ENCODE peak calls at places on chromosomes 12 and 14, in four cellular contexts. C, O, W and V are unnamed samples.

GRCh38 chr14:38211258-38211735 is 3.6 kb downstream of the SSTR1 start:
- DNase-seq in C (no peak), O (no peak), W (peak), V (peak)

GRCh38 chr14:35353409-35354172 is 51.0 kb downstream of the NFKBIA start:
- DNase-seq in C (no peak), O (no peak), W (no peak), V (no peak)

GRCh38 chr12:127146991-127147718 is 1119.8 kb upstream of the TMEM132C start:
- DNase-seq in C (no peak), O (no peak), W (no peak), V (no peak)

GRCh38 chr12:56188116-56188785 is 1.0 kb downstream of the SMARCC2 start:
- DNase-seq in C (no peak), O (no peak), W (no peak), V (peak)

GRCh38 chr14:99320105-99320572 is 48.1 kb upstream of the BCL11B start:
- DNase-seq in C (no peak), O (peak), W (peak), V (peak)

GRCh38 chr14:45135181-45135580 is 549 bp upstream of the FANCM start:
- DNase-seq in C (no peak), O (peak), W (no peak), V (no peak)

GRCh38 chr14:58098507-58098906 is 53.5 kb downstream of the ARMH4 start:
- DNase-seq in C (peak), O (no peak), W (no peak), V (no peak)

GRCh38 chr12:65699251-65699650 is 125.0 kb upstream of the HMGA2 start:
- DNase-seq in C (no peak), O (peak), W (no peak), V (no peak)

GRCh38 chr14:73467800-73468199 is 9.5 kb upstream of the NUMB start:
- DNase-seq in C (no peak), O (peak), W (no peak), V (no peak)

GRCh38 chr12:93616584-93617101 is 44.2 kb downstream of the SOCS2 start:
- DNase-seq in C (no peak), O (no peak), W (peak), V (no peak)

GRCh38 chr12:126772171-126772864 is 1494.7 kb upstream of the TMEM132C start:
- DNase-seq in C (no peak), O (peak), W (no peak), V (no peak)

GRCh38 chr14:70754989-70755388 is 54.3 kb downstream of the MAP3K9 start:
- DNase-seq in C (no peak), O (peak), W (no peak), V (no peak)

GRCh38 chr12:89349814-89350213 is 2.5 kb downstream of the DUSP6 start:
- DNase-seq in C (peak), O (peak), W (peak), V (no peak)

GRCh38 chr14:41868396-41868795 is 261.7 kb downstream of the LRFN5 start:
- DNase-seq in C (no peak), O (peak), W (no peak), V (no peak)

DNA sequence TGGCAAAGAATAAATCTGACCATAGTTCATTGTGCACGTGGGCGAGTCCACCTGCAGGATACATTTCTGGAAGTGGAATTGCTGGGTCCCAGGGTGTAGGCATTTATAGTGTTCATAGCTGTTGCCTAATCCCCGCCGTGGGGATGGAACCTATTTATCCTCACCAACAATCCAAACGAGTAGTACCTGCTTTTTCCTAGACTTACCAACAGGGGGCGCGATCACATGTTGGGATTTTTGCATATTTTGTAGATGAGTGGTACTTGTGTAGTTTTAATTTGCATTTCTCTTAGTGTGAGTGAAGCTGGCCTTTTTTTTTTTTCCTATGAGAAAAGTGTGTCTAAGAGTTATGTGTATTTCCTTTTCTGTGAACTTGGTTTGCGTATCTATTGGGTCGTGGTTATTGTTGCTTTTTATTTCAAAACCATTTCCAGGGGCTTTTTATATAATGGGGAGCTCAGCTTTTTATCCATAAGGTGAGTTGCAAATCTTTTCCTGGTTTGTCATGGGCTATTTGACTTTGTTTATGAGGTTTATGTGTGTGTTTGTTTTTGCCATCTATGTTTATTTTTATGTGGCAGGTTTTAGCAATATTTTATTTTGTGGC is 67.2 kb downstream of the CCDC92 start:
- DNase-seq in C (peak), O (peak), W (peak), V (peak)
- TF ChIP-seq CTCF in C (peak), O (peak), W (peak), V (peak)

DNA sequence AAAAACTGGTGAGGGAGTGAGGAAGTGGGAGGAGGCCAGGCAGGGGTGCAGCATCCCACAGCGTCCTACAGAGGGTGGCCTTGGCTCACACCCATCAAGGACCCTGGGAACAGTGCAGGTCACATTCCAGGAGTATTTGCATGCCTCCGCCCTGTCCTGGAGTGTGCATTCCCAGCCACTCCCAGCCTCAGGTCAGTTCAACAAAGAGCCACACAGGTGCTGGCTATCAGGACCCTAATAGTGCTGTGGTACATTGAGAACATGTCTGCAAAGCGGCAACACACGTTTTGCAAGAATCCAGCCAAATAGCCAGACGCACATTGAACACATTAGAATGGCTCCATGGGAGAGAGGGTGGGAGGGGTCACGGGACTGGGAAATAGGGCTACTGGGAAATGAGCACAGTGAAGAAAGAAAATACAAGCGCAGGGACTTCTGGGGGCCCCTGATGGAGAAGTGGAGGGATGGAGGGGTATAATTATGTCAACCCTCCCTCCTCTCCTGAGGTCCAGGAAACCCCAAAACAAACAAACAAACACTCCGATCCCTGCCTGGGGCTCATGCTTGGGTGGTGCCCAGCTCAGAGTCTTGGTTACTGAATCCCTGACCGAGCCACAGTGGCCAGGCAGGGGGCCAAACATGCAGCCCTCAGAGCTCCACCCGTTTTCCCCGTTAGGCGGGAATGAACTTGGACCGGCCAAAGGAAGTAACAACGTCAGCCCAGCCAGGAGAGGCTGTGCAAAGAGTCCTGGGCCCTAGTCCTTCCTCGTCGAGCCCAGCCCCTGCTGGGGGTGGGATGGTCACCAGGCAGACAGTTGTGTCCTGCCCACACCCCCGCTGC is 36.4 kb downstream of the CMKLR1 start:
- DNase-seq in C (peak), O (peak), W (peak), V (peak)
- TF ChIP-seq CTCF in C (peak), O (no peak), W (no peak), V (no peak)

GRCh38 chr12:105369014-105369413 is 38.5 kb downstream of the C12orf75 start:
- DNase-seq in C (no peak), O (peak), W (no peak), V (no peak)

GRCh38 chr12:105368047-105368646 is 37.7 kb downstream of the C12orf75 start:
- DNase-seq in C (no peak), O (no peak), W (no peak), V (no peak)

GRCh38 chr12:105359840-105360239 is 29.3 kb downstream of the C12orf75 start:
- DNase-seq in C (no peak), O (no peak), W (no peak), V (no peak)

GRCh38 chr12:105363890-105364289 is 33.4 kb downstream of the C12orf75 start:
- DNase-seq in C (no peak), O (no peak), W (no peak), V (no peak)

DNA sequence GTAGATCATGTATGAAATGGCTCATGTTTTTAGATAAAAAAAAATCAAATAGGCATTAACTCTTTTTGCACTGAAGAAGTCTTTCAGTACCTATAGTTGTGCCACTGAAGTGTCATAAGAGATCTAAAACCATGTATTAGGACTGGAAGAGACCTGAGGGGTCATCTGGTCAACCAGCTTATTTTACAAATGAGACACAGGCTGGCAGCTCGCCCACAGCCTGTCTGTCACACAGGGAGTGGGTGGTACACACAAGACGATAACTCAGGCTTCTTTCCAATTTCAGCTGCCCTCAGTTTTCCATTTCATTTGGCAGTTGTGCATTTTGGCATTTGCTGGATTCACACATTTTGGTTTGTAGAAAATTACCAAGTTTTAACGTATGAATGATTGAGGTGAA is 34.7 kb downstream of the C12orf75 start:
- DNase-seq in C (no peak), O (no peak), W (no peak), V (no peak)
- TF ChIP-seq CTCF in C (no peak), O (no peak), W (no peak), V (no peak)

GRCh38 chr12:2364566-2365165 is 311.9 kb downstream of the CACNA1C start:
- DNase-seq in C (no peak), O (no peak), W (no peak), V (no peak)
- TF ChIP-seq CTCF in C (no peak), O (no peak), W (no peak), V (no peak)

GRCh38 chr14:50260511-50260910 is 29.1 kb upstream of the SOS2 start:
- DNase-seq in C (no peak), O (peak), W (no peak), V (no peak)
- TF ChIP-seq CTCF in C (peak), O (peak), W (peak), V (no peak)

GRCh38 chr14:74913986-74914573 is 9.0 kb downstream of the RPS6KL1 start:
- DNase-seq in C (peak), O (peak), W (peak), V (peak)
- TF ChIP-seq CTCF in C (peak), O (peak), W (no peak), V (peak)

GRCh38 chr12:50164963-50165362 is 2.2 kb downstream of the CERS5 start:
- DNase-seq in C (no peak), O (no peak), W (no peak), V (no peak)

GRCh38 chr12:50166776-50167025 is 468 bp downstream of the CERS5 start:
- DNase-seq in C (peak), O (no peak), W (no peak), V (no peak)

GRCh38 chr12:50162225-50162624 is 4.9 kb downstream of the CERS5 start:
- DNase-seq in C (no peak), O (no peak), W (no peak), V (no peak)

GRCh38 chr12:50167026-50167742 is at the start of gene CERS5:
- DNase-seq in C (peak), O (peak), W (peak), V (peak)
- TF ChIP-seq CTCF in C (peak), O (no peak), W (peak), V (peak)

DNA sequence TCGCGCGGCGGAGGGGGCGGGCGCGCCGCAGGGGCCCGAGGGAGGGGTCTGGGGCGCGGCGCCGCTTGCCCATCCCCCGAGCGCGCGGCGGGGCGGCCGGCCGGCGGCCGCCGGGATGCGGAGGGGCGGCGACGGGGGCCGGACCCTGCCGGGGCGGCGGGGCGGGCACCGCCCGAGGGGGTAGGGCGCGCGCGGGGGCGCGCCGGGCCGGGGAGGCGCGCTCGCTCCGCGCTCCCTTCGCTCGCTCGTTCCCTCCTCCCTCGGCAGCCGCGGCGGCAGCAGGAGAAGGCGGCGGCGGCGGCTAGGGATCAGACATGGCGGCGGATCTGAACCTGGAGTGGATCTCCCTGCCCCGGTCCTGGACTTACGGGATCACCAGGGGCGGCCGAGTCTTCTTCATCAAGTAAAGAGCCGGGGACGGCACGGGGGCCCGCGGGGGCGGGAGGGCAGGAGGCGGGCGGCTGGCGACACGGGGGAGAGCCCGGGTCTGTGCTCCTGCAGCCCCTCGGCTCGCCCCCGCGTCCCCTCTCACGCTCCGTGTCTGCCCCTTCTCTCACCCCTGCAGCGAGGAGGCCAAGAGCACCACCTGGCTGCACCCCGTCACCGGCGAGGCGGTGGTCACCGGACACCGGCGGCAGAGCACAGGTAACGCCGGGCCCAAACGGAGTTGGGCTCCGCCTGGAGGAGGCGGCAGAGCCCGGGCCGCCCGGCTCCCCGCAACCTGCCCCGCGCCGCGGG is at the start of gene PLEKHA5:
- DNase-seq in C (peak), O (peak), W (peak), V (peak)
- TF ChIP-seq CTCF in C (peak), O (no peak), W (no peak), V (no peak)